ENCODE peak calls at places on chromosomes 16 and 17, in six cellular contexts. X is omental fat pad, S is GM06990, L is fibroblast of the aortic adventitia, K is WTC11, C is natural killer cell. E is an unnamed sample.

GRCh38 chr16:17461951-17462729 is 8.6 kb downstream of the XYLT1 start:
- DNase-seq in X (no peak), S (peak), L (no peak), K (no peak), C (peak), E (no peak)

GRCh38 chr16:88289549-88290344 is 93.0 kb upstream of the ZNF469 start:
- DNase-seq in X (no peak), S (no peak), L (no peak), K (no peak), C (no peak), E (no peak)

GRCh38 chr17:63930951-63931575 is 1.1 kb downstream of the CD79B start:
- DNase-seq in X (no peak), S (peak), L (no peak), K (peak), C (peak), E (no peak)

GRCh38 chr17:75486151-75486550 is 29.2 kb downstream of the CASKIN2 start:
- DNase-seq in X (no peak), S (no peak), L (no peak), K (no peak), C (no peak), E (no peak)

GRCh38 chr16:31476305-31477219 is 4.6 kb downstream of the TGFB1I1 start:
- DNase-seq in X (peak), S (peak), L (no peak), K (peak), C (peak), E (no peak)

GRCh38 chr17:4073983-4074830 is 68.6 kb downstream of the ZZEF1 start:
- DNase-seq in X (no peak), S (peak), L (no peak), K (no peak), C (no peak), E (no peak)

GRCh38 chr17:34652001-34652400 is 72.6 kb downstream of the TMEM132E start:
- DNase-seq in X (no peak), S (no peak), L (no peak), K (no peak), C (no peak), E (no peak)

GRCh38 chr17:34006126-34006525 is 249.0 kb upstream of the CCL2 start:
- DNase-seq in X (no peak), S (no peak), L (no peak), K (no peak), C (no peak), E (no peak)

GRCh38 chr17:74245145-74245817 is 28.8 kb upstream of the DNAI2 start:
- DNase-seq in X (no peak), S (no peak), L (no peak), K (peak), C (no peak), E (no peak)

DNA sequence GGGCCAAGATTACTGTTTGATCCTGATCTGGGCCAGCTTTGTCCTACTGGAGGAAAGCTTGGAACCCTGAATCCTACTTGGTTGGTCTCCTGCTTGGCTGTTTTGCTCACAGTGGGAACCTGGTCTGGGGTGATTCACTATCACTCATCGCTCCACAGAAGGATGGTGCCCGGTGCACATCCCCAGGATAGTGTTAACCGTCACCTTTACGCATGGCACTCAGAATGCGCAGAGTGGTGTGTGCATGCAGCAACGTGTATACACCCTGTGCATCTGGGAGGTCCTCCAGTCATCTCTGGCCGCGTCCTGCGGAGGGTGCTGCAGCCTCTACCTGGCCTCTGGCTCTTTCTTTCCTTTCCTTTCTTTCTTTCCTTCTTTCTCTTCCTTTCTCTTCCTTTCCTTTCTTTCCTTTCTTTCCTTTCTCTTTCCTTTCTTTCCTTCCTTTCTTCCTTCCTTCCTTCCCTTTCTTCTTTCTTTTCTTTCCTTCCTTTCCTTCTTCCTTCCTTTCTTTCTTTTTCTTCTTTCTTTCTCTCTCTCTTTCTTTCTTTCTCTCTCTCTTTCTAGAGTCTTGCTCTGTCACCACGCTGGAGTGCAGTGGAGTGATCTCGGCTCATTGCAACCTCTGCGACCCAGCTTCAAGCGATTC is 13.1 kb downstream of the SOCS3 start:
- DNase-seq in X (no peak), S (no peak), L (no peak), K (no peak), C (no peak), E (no peak)
- TF ChIP-seq CTCF in X (no peak), S (no peak), L (no peak), K (no peak), C (no peak), E (no peak)

GRCh38 chr17:81238490-81238814 is 403 bp downstream of the TEPSIN start:
- DNase-seq in X (no peak), S (no peak), L (no peak), K (no peak), C (no peak), E (no peak)

GRCh38 chr17:81239714-81240555 is 817 bp downstream of the NDUFAF8 start:
- DNase-seq in X (no peak), S (peak), L (no peak), K (no peak), C (no peak), E (no peak)

GRCh38 chr17:81241203-81241602 is 2.1 kb downstream of the NDUFAF8 start:
- DNase-seq in X (no peak), S (no peak), L (no peak), K (no peak), C (no peak), E (no peak)

GRCh38 chr17:81237591-81238489 is 1.0 kb downstream of the TEPSIN start:
- DNase-seq in X (no peak), S (peak), L (no peak), K (no peak), C (no peak), E (no peak)

DNA sequence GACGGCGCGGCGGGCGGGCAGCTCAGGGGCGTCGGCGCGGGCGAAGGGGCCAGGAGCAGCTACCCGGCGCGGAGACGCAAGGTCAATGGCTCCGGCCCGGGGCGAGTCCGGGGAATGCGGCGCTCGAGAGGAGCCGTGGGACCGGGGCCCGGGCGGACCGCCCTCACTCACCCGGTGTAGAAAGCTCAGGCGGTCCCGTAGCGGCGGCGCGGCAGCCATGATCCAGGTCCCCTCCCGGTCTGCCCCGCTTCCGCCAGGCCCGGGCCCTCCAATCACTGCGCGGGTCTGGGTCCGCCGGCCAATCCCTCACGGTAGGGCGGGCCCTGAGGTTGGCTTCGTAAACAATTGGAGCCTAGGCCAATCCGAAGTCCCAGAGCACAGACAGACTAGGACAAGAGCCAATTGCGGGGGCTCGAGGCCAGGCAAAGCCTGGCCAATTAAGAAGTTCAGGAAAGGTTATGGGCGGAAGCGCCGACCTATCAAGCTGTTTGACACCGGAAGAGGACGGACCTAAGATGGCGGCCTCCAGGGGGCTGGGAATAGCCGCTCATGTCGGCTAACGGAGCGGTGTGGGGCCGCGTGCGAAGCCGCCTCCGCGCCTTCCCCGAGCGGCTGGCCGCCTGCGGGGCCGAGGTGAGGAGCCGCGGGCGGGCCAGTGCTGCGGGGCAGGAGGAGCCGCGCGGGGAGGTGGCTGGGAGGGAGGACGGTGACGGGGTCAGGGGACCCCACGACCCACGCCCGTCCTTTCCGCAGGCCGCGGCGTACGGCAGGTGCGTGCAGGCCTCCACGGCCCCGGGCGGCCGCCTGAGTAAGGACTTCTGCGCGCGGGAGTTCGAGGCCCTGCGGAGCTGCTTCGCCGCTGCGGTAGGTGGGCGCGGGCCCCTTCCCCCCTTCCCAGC is at the start of the genes NDUFAF8 and TEPSIN:
- DNase-seq in X (peak), S (peak), L (peak), K (peak), C (peak), E (peak)
- TF ChIP-seq CTCF in X (no peak), S (no peak), L (no peak), K (no peak), C (no peak), E (no peak)

GRCh38 chr17:18362509-18363020 is 785 bp downstream of the SHMT1 start:
- DNase-seq in X (peak), S (peak), L (peak), K (no peak), C (no peak), E (no peak)
- TF ChIP-seq CTCF in X (no peak), S (peak), L (no peak), K (no peak), C (no peak), E (no peak)

GRCh38 chr16:56269276-56269675 is 78.0 kb downstream of the GNAO1 start:
- DNase-seq in X (no peak), S (no peak), L (no peak), K (no peak), C (no peak), E (no peak)

GRCh38 chr16:56267888-56268287 is 76.6 kb downstream of the GNAO1 start:
- DNase-seq in X (no peak), S (no peak), L (no peak), K (no peak), C (no peak), E (no peak)

GRCh38 chr16:56270828-56271227 is 79.5 kb downstream of the GNAO1 start:
- DNase-seq in X (no peak), S (no peak), L (no peak), K (no peak), C (no peak), E (no peak)

GRCh38 chr16:56268799-56269198 is 77.5 kb downstream of the GNAO1 start:
- DNase-seq in X (no peak), S (no peak), L (no peak), K (no peak), C (no peak), E (no peak)

DNA sequence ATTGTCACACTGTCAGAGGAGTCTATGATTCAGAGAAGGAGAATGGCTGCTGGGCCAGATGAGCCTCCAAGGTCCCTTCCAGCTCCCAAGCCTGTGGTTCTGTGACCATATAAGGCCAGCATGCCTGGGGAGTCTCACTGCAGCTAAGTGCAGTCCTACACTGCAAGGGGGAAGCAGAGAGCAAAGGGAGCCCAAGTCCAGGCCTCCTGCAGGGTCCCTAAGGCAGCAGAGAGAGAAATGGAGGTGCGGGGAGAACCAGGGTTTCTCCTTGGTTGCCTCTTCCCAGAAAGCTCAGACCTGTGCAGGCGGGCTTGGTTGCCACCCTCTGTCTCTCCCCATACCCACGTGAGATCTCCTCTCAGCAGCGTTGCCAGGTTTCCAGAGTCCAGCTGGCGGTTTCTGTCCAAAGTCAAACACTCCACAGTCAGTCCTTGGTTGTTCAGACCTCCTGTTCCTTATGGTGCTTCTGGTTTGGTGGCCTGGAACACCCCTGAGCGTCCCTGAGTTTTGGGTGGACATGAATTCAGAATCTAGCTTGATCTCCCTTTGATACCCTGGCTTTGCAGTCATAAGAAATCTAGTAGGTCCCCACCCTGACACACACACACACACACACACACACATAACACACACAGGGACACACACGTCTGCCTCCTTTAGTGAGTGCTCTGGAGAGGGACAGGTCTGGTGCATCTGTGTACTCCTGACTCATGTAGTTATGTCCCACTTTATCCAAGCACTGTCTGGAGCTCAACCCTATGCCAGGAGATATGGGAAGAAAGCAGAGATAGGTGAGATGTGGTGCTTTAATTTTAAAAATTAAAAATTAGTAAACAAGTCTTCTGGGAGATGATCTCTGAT is 78.8 kb downstream of the GNAO1 start:
- DNase-seq in X (no peak), S (no peak), L (peak), K (peak), C (no peak), E (no peak)
- TF ChIP-seq CTCF in X (no peak), S (no peak), L (peak), K (no peak), C (no peak), E (no peak)